ENCODE peak calls at places on chromosome 11, in eight cellular contexts. D is HCT116, F is stomach, G is AG04450, C is upper lobe of left lung, Q is prostate gland, X is IMR-90, R is SK-N-SH. N is an unnamed sample.

GRCh38 chr11:75474878-75475766 is 42.1 kb upstream of the KLHL35 start:
- DNase-seq in R (peak), Q (no peak), F (peak), G (no peak), C (no peak), X (peak), D (no peak), N (no peak)

GRCh38 chr11:115930276-115930675 is 426.1 kb upstream of the CADM1 start:
- DNase-seq in X (no peak), R (peak), D (no peak), Q (no peak), C (no peak), F (no peak), G (no peak), N (no peak)

GRCh38 chr11:126544311-126545056 is 189.0 kb downstream of the ST3GAL4 start:
- DNase-seq in Q (peak), X (peak), C (no peak), F (no peak), D (no peak), R (peak), G (peak), N (no peak)

GRCh38 chr11:82796970-82797594 is 63.4 kb upstream of the FAM181B start:
- DNase-seq in C (no peak), Q (no peak), G (no peak), D (no peak), R (no peak), X (no peak), F (no peak), N (no peak)

GRCh38 chr11:134040386-134041297 is 28.2 kb upstream of the JAM3 start:
- DNase-seq in Q (no peak), G (peak), F (no peak), X (peak), C (no peak), D (no peak), R (no peak), N (peak)

GRCh38 chr11:93614111-93614784 is 47.2 kb upstream of the CEP295 start:
- DNase-seq in X (no peak), G (no peak), F (no peak), R (peak), C (no peak), D (peak), Q (no peak), N (no peak)

GRCh38 chr11:1486054-1486825 is at the start of gene MOB2:
- DNase-seq in G (no peak), R (no peak), X (peak), C (peak), D (no peak), Q (no peak), F (peak), N (no peak)

GRCh38 chr11:118696673-118697226 is 17.3 kb upstream of the TREH start:
- DNase-seq in X (no peak), F (no peak), G (no peak), Q (no peak), D (no peak), R (no peak), C (no peak), N (no peak)

GRCh38 chr11:25435197-25435596 is 896.7 kb upstream of the ANO3 start:
- DNase-seq in X (no peak), G (no peak), F (no peak), R (no peak), D (no peak), Q (no peak), C (no peak), N (no peak)

GRCh38 chr11:72658989-72659640 is 15.1 kb downstream of the PDE2A start:
- DNase-seq in D (no peak), Q (no peak), R (no peak), F (no peak), C (no peak), G (no peak), X (no peak), N (no peak)

GRCh38 chr11:126341760-126342161 is 13.7 kb upstream of the ST3GAL4 start:
- DNase-seq in D (no peak), C (no peak), G (no peak), Q (no peak), F (no peak), R (no peak), X (peak), N (peak)

GRCh38 chr11:67006029-67006884 is 16.7 kb upstream of the SYT12 start:
- DNase-seq in D (peak), C (no peak), Q (no peak), F (no peak), X (no peak), G (no peak), R (peak), N (no peak)

GRCh38 chr11:87878373-87878779 is 296.9 kb downstream of the RAB38 start:
- DNase-seq in F (no peak), G (peak), Q (no peak), R (no peak), D (peak), X (peak), C (no peak), N (no peak)

GRCh38 chr11:19552684-19553083 is 160.0 kb upstream of the NAV2 start:
- DNase-seq in Q (no peak), C (no peak), G (no peak), D (no peak), X (no peak), F (no peak), R (no peak), N (no peak)

GRCh38 chr11:57323503-57324153 is 1.1 kb downstream of the TNKS1BP1 start:
- DNase-seq in Q (no peak), C (no peak), G (no peak), R (no peak), D (no peak), X (peak), F (no peak), N (no peak)

GRCh38 chr11:62545437-62546243 is 966 bp downstream of the AHNAK start:
- DNase-seq in R (peak), X (peak), Q (peak), F (peak), D (peak), C (peak), G (peak), N (no peak)

GRCh38 chr11:3885855-3886254 is 30.4 kb downstream of the STIM1 start:
- DNase-seq in Q (no peak), G (no peak), D (peak), F (no peak), C (no peak), X (no peak), R (no peak), N (no peak)

GRCh38 chr11:76752321-76753175 is 30.6 kb upstream of the TSKU start:
- DNase-seq in F (peak), D (no peak), Q (peak), X (peak), C (peak), G (peak), R (peak), N (no peak)

GRCh38 chr11:2580061-2580421 is 119.8 kb downstream of the KCNQ1OT1 start:
- DNase-seq in X (no peak), Q (no peak), F (peak), D (no peak), R (peak), G (no peak), C (peak), N (no peak)

GRCh38 chr11:71986131-71986530 is 12.6 kb upstream of the IL18BP start:
- DNase-seq in D (no peak), X (no peak), G (no peak), Q (no peak), F (no peak), C (no peak), R (no peak), N (no peak)

GRCh38 chr11:60924110-60924905 is at the start of gene TMEM132A:
- DNase-seq in X (peak), F (peak), D (peak), R (peak), Q (peak), C (peak), G (no peak), N (no peak)

GRCh38 chr11:2700415-2701211 is 819 bp upstream of the KCNQ1OT1 start:
- DNase-seq in C (peak), Q (peak), R (peak), G (no peak), F (peak), D (no peak), X (no peak), N (no peak)

GRCh38 chr11:74677131-74677530 is 54.1 kb downstream of the CHRDL2 start:
- DNase-seq in R (no peak), X (no peak), Q (no peak), G (no peak), F (peak), D (no peak), C (no peak), N (no peak)

GRCh38 chr11:72824811-72825505 is 10.7 kb downstream of the ATG16L2 start:
- DNase-seq in Q (no peak), X (no peak), D (no peak), C (peak), R (no peak), G (no peak), F (no peak), N (no peak)

GRCh38 chr11:70400643-70401042 is 2.3 kb downstream of the CTTN start:
- DNase-seq in D (no peak), X (no peak), R (no peak), F (no peak), C (no peak), G (no peak), Q (no peak), N (no peak)

GRCh38 chr11:67119577-67120391 is 721 bp downstream of the KDM2A start:
- DNase-seq in G (no peak), X (no peak), F (no peak), C (peak), D (no peak), Q (peak), R (peak), N (no peak)

GRCh38 chr11:43316451-43316850 is 4.7 kb downstream of the API5 start:
- DNase-seq in R (no peak), D (no peak), F (no peak), C (no peak), G (no peak), Q (no peak), X (peak), N (no peak)

GRCh38 chr11:83583953-83584352 is 297.8 kb upstream of the CCDC90B start:
- DNase-seq in F (no peak), X (peak), G (no peak), C (no peak), Q (no peak), D (no peak), R (no peak), N (peak)

GRCh38 chr11:70312401-70313357 is 42.2 kb downstream of the PPFIA1 start:
- DNase-seq in R (no peak), X (no peak), D (no peak), C (no peak), F (no peak), G (no peak), Q (no peak), N (no peak)

GRCh38 chr11:834371-835316 is 1.9 kb downstream of the CD151 start:
- DNase-seq in R (no peak), F (peak), D (peak), C (peak), Q (peak), X (peak), G (no peak), N (peak)

GRCh38 chr11:59901306-59901705 is 22.7 kb downstream of the OOSP3 start:
- DNase-seq in X (no peak), D (peak), G (no peak), C (no peak), F (no peak), R (no peak), Q (no peak), N (no peak)

GRCh38 chr11:69848196-69848595 is 29.0 kb upstream of the FGF3 start:
- DNase-seq in F (no peak), X (peak), D (no peak), Q (no peak), G (no peak), R (no peak), C (no peak), N (peak)

GRCh38 chr11:102837646-102838045 is 5.8 kb downstream of the MMP3 start:
- DNase-seq in R (no peak), X (no peak), Q (no peak), F (no peak), C (no peak), D (no peak), G (no peak), N (no peak)
- H3K27ac ChIP-seq in R (no peak), X (no peak), Q (no peak), F (no peak), C (no peak), D (no peak), G (no peak), N (no peak)

GRCh38 chr11:113531078-113531477 is 55.9 kb upstream of the DRD2 start:
- DNase-seq in R (no peak), F (no peak), C (no peak), G (no peak), Q (no peak), X (no peak), D (no peak), N (no peak)
- H3K27ac ChIP-seq in R (no peak), F (no peak), C (no peak), G (no peak), Q (no peak), X (no peak), D (no peak), N (no peak)

DNA sequence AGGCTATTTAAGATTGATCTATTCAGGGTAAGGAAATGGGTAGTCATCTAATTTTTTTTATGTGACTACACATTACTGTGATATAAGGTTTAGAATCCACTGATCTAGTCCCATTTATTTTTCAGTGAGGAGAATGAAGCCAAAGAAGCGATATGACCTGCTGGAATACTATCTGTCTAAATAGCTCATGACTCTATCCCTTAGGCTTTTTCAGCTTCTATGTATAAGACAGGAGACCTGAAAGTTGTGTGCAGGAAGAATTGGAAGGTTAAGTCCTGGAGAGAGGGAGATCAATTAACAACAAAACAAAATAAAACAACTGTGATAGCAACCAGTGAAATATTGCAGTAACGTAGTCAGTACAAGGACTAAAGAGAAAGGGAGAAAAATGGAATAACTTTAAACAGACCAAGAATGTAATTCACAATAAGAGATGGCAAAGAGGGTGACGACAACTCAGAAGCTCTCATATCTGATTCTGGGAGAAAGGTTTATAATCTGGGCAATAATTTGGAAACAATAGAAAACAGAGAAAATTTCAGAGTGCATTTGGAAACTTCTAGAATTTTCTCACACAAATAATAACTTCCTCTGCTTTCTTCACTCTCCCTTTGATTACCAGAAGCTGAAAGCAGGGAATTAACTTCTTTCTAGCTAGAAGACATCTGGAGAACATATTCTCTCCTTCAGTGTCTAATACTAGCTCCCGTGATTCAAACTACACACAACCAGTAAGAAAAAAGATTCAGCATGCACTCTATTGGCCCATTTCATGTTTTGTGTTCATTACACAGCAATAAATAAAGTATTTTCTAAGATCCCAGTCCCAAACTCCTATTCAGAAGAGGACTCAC is 19.2 kb upstream of the CASP12 start:
- DNase-seq in G (no peak), R (no peak), F (no peak), X (no peak), D (no peak), Q (no peak), C (no peak), N (no peak)
- H3K27ac ChIP-seq in G (peak), R (no peak), F (peak), X (no peak), D (no peak), Q (peak), C (peak), N (no peak)

DNA sequence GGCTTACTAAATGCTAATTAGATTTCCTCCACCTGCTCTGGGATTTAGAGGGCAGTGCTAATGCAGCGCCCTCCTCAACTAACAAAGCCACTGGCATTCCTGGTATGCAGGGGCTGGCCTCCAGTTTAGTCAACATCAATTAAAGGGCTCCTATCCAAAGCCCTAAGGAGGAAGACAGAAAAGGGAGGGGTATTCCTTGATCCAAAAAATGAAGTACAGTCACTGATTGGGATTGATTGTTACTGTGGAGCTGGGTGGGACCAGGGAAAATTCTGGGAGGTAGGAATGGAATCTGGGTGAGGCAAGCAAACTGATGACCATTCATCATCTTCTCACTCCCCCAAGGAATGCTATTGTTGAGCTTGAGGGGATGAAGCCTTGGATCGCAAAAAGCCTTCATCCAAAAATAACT is 52.2 kb downstream of the GAB2 start:
- DNase-seq in Q (no peak), D (peak), R (no peak), C (no peak), F (peak), G (no peak), X (no peak), N (peak)
- H3K27ac ChIP-seq in Q (no peak), D (no peak), R (peak), C (peak), F (peak), G (no peak), X (no peak), N (no peak)

DNA sequence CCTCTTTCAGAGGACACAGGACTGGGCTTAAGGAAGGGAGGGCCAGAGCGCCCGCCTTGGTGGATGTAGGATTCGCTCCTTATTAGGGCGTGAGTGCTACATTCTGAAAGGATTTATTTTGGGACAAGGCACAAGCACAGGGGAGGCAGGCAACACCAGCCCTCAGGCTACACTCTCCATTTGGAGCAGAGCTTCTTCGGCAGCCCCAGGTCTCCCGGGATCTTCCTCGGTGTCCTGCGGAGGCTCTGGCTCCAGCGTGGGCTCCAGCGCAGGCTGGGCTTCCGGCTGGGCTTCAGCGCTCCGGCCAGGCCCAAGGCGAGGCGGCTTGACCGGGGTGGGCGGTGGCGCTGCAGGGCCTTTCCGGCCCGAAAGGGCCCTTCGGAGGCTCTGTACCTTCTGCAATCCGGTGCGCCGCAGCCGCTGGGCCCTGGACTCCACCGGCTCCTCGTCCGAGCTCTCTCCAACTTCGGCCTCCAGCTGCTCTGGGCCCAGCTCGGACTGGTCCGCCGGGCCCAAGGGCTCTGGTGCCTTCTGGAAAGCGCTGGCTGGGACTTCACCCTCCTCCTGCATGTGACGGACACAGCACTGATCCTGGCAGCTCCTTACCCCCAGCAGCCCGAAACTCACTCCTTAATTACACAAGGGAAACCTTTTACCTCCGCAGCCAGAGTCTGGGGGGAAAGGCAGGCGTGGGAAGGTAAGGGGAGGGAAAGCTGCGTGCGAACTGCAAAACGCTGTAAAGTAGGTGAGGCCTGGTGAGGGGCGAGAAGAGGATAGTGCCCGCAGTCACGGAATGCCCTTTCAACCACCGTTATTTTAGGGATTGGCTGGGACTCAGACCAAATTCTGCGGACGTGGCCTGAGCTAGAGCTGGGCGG is 1.1 kb downstream of the CAVIN3 start:
- DNase-seq in Q (no peak), F (peak), D (no peak), G (no peak), X (peak), C (peak), R (peak), N (no peak)
- H3K27ac ChIP-seq in Q (peak), F (peak), D (peak), G (peak), X (peak), C (peak), R (no peak), N (peak)

DNA sequence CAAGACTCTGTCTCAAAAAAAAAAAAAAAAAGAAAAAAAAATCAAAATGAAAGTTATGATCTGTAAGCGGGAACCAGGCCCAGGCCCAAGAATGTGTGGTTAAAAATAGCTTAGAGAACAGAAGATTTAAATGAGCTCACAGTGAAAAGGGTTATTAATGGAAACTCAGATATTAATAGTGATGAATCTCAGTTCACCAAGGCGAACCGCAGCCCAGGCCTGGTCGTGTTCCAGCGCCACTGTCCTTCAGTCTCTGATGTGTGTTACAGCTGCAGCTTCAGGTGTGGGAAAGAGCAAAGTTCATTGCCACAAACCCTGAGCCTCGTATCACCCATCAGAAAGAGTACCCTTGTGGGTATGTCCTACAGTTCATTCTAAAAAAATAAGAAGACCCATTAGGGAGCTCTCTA is 107.1 kb downstream of the GAB2 start:
- DNase-seq in D (no peak), R (no peak), G (no peak), Q (no peak), F (peak), C (peak), X (peak), N (no peak)
- H3K27ac ChIP-seq in D (no peak), R (peak), G (no peak), Q (no peak), F (peak), C (no peak), X (no peak), N (no peak)

GRCh38 chr11:15557831-15558230 is 443.1 kb downstream of the INSC start:
- DNase-seq in R (no peak), G (no peak), D (no peak), Q (no peak), C (no peak), F (no peak), X (no peak), N (no peak)

GRCh38 chr11:15562230-15562629 is 447.5 kb downstream of the INSC start:
- DNase-seq in X (no peak), Q (no peak), F (no peak), G (no peak), D (no peak), R (no peak), C (no peak), N (no peak)

GRCh38 chr11:15558513-15559181 is 443.9 kb downstream of the INSC start:
- DNase-seq in Q (no peak), F (no peak), C (no peak), R (no peak), G (no peak), X (no peak), D (no peak), N (no peak)

GRCh38 chr11:15563054-15563453 is 448.3 kb downstream of the INSC start:
- DNase-seq in C (no peak), X (no peak), G (no peak), Q (no peak), F (no peak), D (no peak), R (no peak), N (no peak)

GRCh38 chr11:15560689-15561467 is 446.2 kb downstream of the INSC start:
- DNase-seq in D (no peak), Q (no peak), R (no peak), C (peak), X (no peak), G (no peak), F (no peak), N (no peak)
- H3K27ac ChIP-seq in D (no peak), Q (no peak), R (no peak), C (no peak), X (no peak), G (no peak), F (no peak), N (no peak)